ENCODE peak calls at places on chromosomes 12 and 14, in seven cellular contexts. X is T-helper 2 cell; I is NCI-H1105; E is HFFc6; J is COR-L47; M is stimulated activated CD8-positive, alpha-beta memory T cell treated with anti-CD3 and anti-CD28 coated beads, Interleukin-15, amount 100 ng/mL, for 4 hours; P is HS-5. D is an unnamed sample.
A peak's percentile ranks its signal among the peaks of the same experiment; 100 is the strongest.

GRCh38 chr14:104031384-104031783 is 54.1 kb upstream of the ASPG start:
- DNase-seq in M (no peak), I (no peak), X (no peak), P (no peak), J (no peak), E (no peak), D (no peak)

GRCh38 chr14:88297306-88297705 is 25.8 kb downstream of the KCNK10 start:
- DNase-seq in I (no peak), J (no peak), P (no peak), E (no peak), X (no peak), M (no peak), D (no peak)

GRCh38 chr14:83975435-83976222 is 1554.3 kb upstream of the FLRT2 start:
- DNase-seq in E (no peak), P (no peak), X (no peak), J (no peak), I (no peak), M (no peak), D (no peak)

GRCh38 chr12:71872999-71873398 is 33.4 kb downstream of the TBC1D15 start:
- DNase-seq in M (no peak), P (no peak), I (no peak), E (no peak), J (no peak), X (no peak), D (no peak)

GRCh38 chr14:72965249-72965648 is 39.0 kb downstream of the DCAF4 start:
- DNase-seq in P (no peak), I (no peak), M (no peak), E (peak; percentile 32), J (no peak), X (no peak), D (no peak)

GRCh38 chr12:90712671-90713070 is 242.3 kb downstream of the CCER1 start:
- DNase-seq in E (no peak), M (no peak), X (no peak), P (no peak), I (no peak), J (no peak), D (no peak)

GRCh38 chr12:118850244-118850825 is 131.0 kb upstream of the SRRM4 start:
- DNase-seq in J (no peak), I (no peak), P (no peak), M (no peak), X (no peak), E (no peak), D (no peak)

GRCh38 chr12:41981758-41982157 is 162.9 kb downstream of the GXYLT1 start:
- DNase-seq in E (no peak), M (no peak), X (no peak), P (no peak), I (no peak), J (no peak), D (peak; percentile 35)

GRCh38 chr14:60061371-60061770 is 30.4 kb upstream of the PCNX4 start:
- DNase-seq in I (no peak), X (no peak), M (no peak), E (no peak), J (no peak), P (peak; percentile 18), D (no peak)

GRCh38 chr14:68780358-68781160 is 12.3 kb downstream of the ZFP36L1 start:
- DNase-seq in J (no peak), X (no peak), E (peak; percentile 74), P (no peak), I (no peak), M (no peak), D (no peak)

GRCh38 chr12:29639893-29640495 is 142.5 kb upstream of the OVCH1 start:
- DNase-seq in J (no peak), X (no peak), E (no peak), I (no peak), P (no peak), M (no peak), D (no peak)

GRCh38 chr12:122067548-122067947 is 11.0 kb upstream of the MLXIP start:
- DNase-seq in M (no peak), E (no peak), J (no peak), I (no peak), P (no peak), X (no peak), D (no peak)

GRCh38 chr12:58764100-58764953 is 156.0 kb downstream of the LRIG3 start:
- DNase-seq in P (no peak), J (no peak), M (no peak), E (peak; percentile 5), I (no peak), X (no peak), D (no peak)

GRCh38 chr14:24774167-24774915 is 140.4 kb upstream of the GZMB start:
- DNase-seq in P (no peak), E (no peak), J (no peak), X (no peak), I (no peak), M (no peak), D (no peak)

GRCh38 chr12:72273499-72273837 is 1.3 kb downstream of the TRHDE start:
- DNase-seq in J (no peak), E (no peak), X (no peak), P (no peak), M (no peak), I (no peak), D (no peak)

GRCh38 chr12:32926963-32927362 is 30.4 kb upstream of the PKP2 start:
- DNase-seq in E (no peak), X (no peak), P (no peak), J (no peak), M (no peak), I (no peak), D (no peak)

GRCh38 chr14:67908061-67908767 is 88.6 kb downstream of the RAD51B start:
- DNase-seq in M (no peak), I (no peak), J (no peak), P (no peak), E (no peak), X (no peak), D (no peak)

GRCh38 chr12:109469516-109469915 is 7.6 kb downstream of the KCTD10 start:
- DNase-seq in M (no peak), X (no peak), I (no peak), J (no peak), E (no peak), P (no peak), D (no peak)

GRCh38 chr12:67630373-67631088 is 18.0 kb upstream of the DYRK2 start:
- DNase-seq in J (no peak), E (no peak), X (peak; percentile 83), I (no peak), M (peak; percentile 60), P (no peak), D (peak; percentile 34)

D was measured in kidney epithelial cell.